ENCODE peak calls at places on chromosomes 1 and 21, in six cellular contexts. One of them, this sample, is unnamed.

GRCh38 chr1:108708726-108709660 is 3.7 kb upstream of the FNDC7 start:
- DNase-seq in cardiac muscle cell: no peak
- DNase-seq in fibroblast of the aortic adventitia: peak
- DNase-seq in mucosa of descending colon: no peak
- DNase-seq in HFF-Myc: no peak
- DNase-seq in Calu3: no peak
- DNase-seq in this sample: no peak

GRCh38 chr1:199545780-199546179 is 481.7 kb upstream of the NR5A2 start:
- DNase-seq in cardiac muscle cell: no peak
- DNase-seq in fibroblast of the aortic adventitia: no peak
- DNase-seq in mucosa of descending colon: no peak
- DNase-seq in HFF-Myc: no peak
- DNase-seq in Calu3: peak
- DNase-seq in this sample: no peak

GRCh38 chr1:145708063-145708462 is 895 bp upstream of the PDZK1 start:
- DNase-seq in cardiac muscle cell: no peak
- DNase-seq in fibroblast of the aortic adventitia: no peak
- DNase-seq in mucosa of descending colon: no peak
- DNase-seq in HFF-Myc: no peak
- DNase-seq in Calu3: no peak
- DNase-seq in this sample: no peak

GRCh38 chr1:50978144-50978851 is 8.3 kb downstream of the CDKN2C start:
- DNase-seq in cardiac muscle cell: peak
- DNase-seq in fibroblast of the aortic adventitia: peak
- DNase-seq in mucosa of descending colon: peak
- DNase-seq in HFF-Myc: no peak
- DNase-seq in Calu3: peak
- DNase-seq in this sample: peak

GRCh38 chr21:33767236-33767635 is 124.9 kb downstream of the ITSN1 start:
- DNase-seq in cardiac muscle cell: no peak
- DNase-seq in fibroblast of the aortic adventitia: peak
- DNase-seq in mucosa of descending colon: no peak
- DNase-seq in HFF-Myc: no peak
- DNase-seq in Calu3: no peak
- DNase-seq in this sample: no peak

GRCh38 chr1:180781718-180782117 is 131.0 kb upstream of the KIAA1614 start:
- DNase-seq in cardiac muscle cell: no peak
- DNase-seq in fibroblast of the aortic adventitia: no peak
- DNase-seq in mucosa of descending colon: no peak
- DNase-seq in HFF-Myc: no peak
- DNase-seq in Calu3: no peak
- DNase-seq in this sample: no peak

GRCh38 chr1:114319480-114319879 is 165.8 kb upstream of the SYT6 start:
- DNase-seq in cardiac muscle cell: no peak
- DNase-seq in fibroblast of the aortic adventitia: peak
- DNase-seq in mucosa of descending colon: no peak
- DNase-seq in HFF-Myc: no peak
- DNase-seq in Calu3: no peak
- DNase-seq in this sample: no peak

GRCh38 chr1:102699524-102699923 is 408.8 kb downstream of the COL11A1 start:
- DNase-seq in cardiac muscle cell: no peak
- DNase-seq in fibroblast of the aortic adventitia: no peak
- DNase-seq in mucosa of descending colon: no peak
- DNase-seq in HFF-Myc: no peak
- DNase-seq in Calu3: no peak
- DNase-seq in this sample: no peak

GRCh38 chr1:6965914-6966241 is 180.6 kb downstream of the CAMTA1 start:
- DNase-seq in cardiac muscle cell: no peak
- DNase-seq in fibroblast of the aortic adventitia: no peak
- DNase-seq in mucosa of descending colon: no peak
- DNase-seq in HFF-Myc: no peak
- DNase-seq in Calu3: no peak
- DNase-seq in this sample: no peak

GRCh38 chr21:45330075-45330781 is 42.5 kb upstream of the POFUT2 start:
- DNase-seq in cardiac muscle cell: no peak
- DNase-seq in fibroblast of the aortic adventitia: peak
- DNase-seq in mucosa of descending colon: peak
- DNase-seq in HFF-Myc: no peak
- DNase-seq in Calu3: peak
- DNase-seq in this sample: no peak

GRCh38 chr1:203536575-203536974 is 42.6 kb downstream of the OPTC start:
- DNase-seq in cardiac muscle cell: no peak
- DNase-seq in fibroblast of the aortic adventitia: peak
- DNase-seq in mucosa of descending colon: no peak
- DNase-seq in HFF-Myc: no peak
- DNase-seq in Calu3: no peak
- DNase-seq in this sample: no peak

GRCh38 chr1:207918016-207918415 is 7.1 kb upstream of the CD34 start:
- DNase-seq in cardiac muscle cell: no peak
- DNase-seq in fibroblast of the aortic adventitia: no peak
- DNase-seq in mucosa of descending colon: no peak
- DNase-seq in HFF-Myc: no peak
- DNase-seq in Calu3: no peak
- DNase-seq in this sample: no peak

GRCh38 chr1:49199564-49199963 is 422.9 kb upstream of the BEND5 start:
- DNase-seq in cardiac muscle cell: no peak
- DNase-seq in fibroblast of the aortic adventitia: no peak
- DNase-seq in mucosa of descending colon: no peak
- DNase-seq in HFF-Myc: no peak
- DNase-seq in Calu3: no peak
- DNase-seq in this sample: no peak

GRCh38 chr1:246677842-246678241 is 46.4 kb upstream of the SCCPDH start:
- DNase-seq in cardiac muscle cell: no peak
- DNase-seq in fibroblast of the aortic adventitia: no peak
- DNase-seq in mucosa of descending colon: no peak
- DNase-seq in HFF-Myc: no peak
- DNase-seq in Calu3: no peak
- DNase-seq in this sample: no peak

GRCh38 chr1:231236131-231236571 is 4.9 kb upstream of the GNPAT start:
- DNase-seq in cardiac muscle cell: no peak
- DNase-seq in fibroblast of the aortic adventitia: no peak
- DNase-seq in mucosa of descending colon: no peak
- DNase-seq in HFF-Myc: no peak
- DNase-seq in Calu3: no peak
- DNase-seq in this sample: no peak

GRCh38 chr1:60130703-60131102 is 57.1 kb upstream of the C1orf87 start:
- DNase-seq in cardiac muscle cell: no peak
- DNase-seq in fibroblast of the aortic adventitia: peak
- DNase-seq in mucosa of descending colon: no peak
- DNase-seq in HFF-Myc: no peak
- DNase-seq in Calu3: no peak
- DNase-seq in this sample: no peak

GRCh38 chr1:243890576-243890975 is 40.5 kb upstream of the AKT3 start:
- DNase-seq in cardiac muscle cell: no peak
- DNase-seq in fibroblast of the aortic adventitia: peak
- DNase-seq in mucosa of descending colon: no peak
- DNase-seq in HFF-Myc: peak
- DNase-seq in Calu3: no peak
- DNase-seq in this sample: no peak

GRCh38 chr1:206925116-206925736 is 3.5 kb upstream of the FCMR start:
- DNase-seq in cardiac muscle cell: no peak
- DNase-seq in fibroblast of the aortic adventitia: no peak
- DNase-seq in mucosa of descending colon: peak
- DNase-seq in HFF-Myc: no peak
- DNase-seq in Calu3: no peak
- DNase-seq in this sample: no peak

GRCh38 chr1:15326691-15327530 is 79.9 kb downstream of the FHAD1 start:
- DNase-seq in cardiac muscle cell: no peak
- DNase-seq in fibroblast of the aortic adventitia: peak
- DNase-seq in mucosa of descending colon: no peak
- DNase-seq in HFF-Myc: peak
- DNase-seq in Calu3: no peak
- DNase-seq in this sample: no peak

GRCh38 chr1:220813013-220813412 is 26.3 kb downstream of the MTARC1 start:
- DNase-seq in cardiac muscle cell: no peak
- DNase-seq in fibroblast of the aortic adventitia: no peak
- DNase-seq in mucosa of descending colon: no peak
- DNase-seq in HFF-Myc: no peak
- DNase-seq in Calu3: no peak
- DNase-seq in this sample: no peak

GRCh38 chr1:104136621-104137020 is 386.9 kb downstream of the AMY1C start:
- DNase-seq in cardiac muscle cell: no peak
- DNase-seq in fibroblast of the aortic adventitia: no peak
- DNase-seq in mucosa of descending colon: no peak
- DNase-seq in HFF-Myc: no peak
- DNase-seq in Calu3: no peak
- DNase-seq in this sample: no peak

GRCh38 chr1:36285450-36286101 is 20.6 kb upstream of the SH3D21 start:
- DNase-seq in cardiac muscle cell: peak
- DNase-seq in fibroblast of the aortic adventitia: peak
- DNase-seq in mucosa of descending colon: no peak
- DNase-seq in HFF-Myc: peak
- DNase-seq in Calu3: peak
- DNase-seq in this sample: peak

GRCh38 chr21:45280178-45280821 is 7.4 kb downstream of the POFUT2 start:
- DNase-seq in cardiac muscle cell: no peak
- DNase-seq in fibroblast of the aortic adventitia: no peak
- DNase-seq in mucosa of descending colon: no peak
- DNase-seq in HFF-Myc: no peak
- DNase-seq in Calu3: no peak
- DNase-seq in this sample: no peak

GRCh38 chr1:182381962-182382819 is 9.4 kb downstream of the GLUL start:
- DNase-seq in cardiac muscle cell: no peak
- DNase-seq in fibroblast of the aortic adventitia: no peak
- DNase-seq in mucosa of descending colon: no peak
- DNase-seq in HFF-Myc: no peak
- DNase-seq in Calu3: no peak
- DNase-seq in this sample: no peak

GRCh38 chr1:107557095-107557494 is 407.9 kb downstream of the VAV3 start:
- DNase-seq in cardiac muscle cell: no peak
- DNase-seq in fibroblast of the aortic adventitia: no peak
- DNase-seq in mucosa of descending colon: no peak
- DNase-seq in HFF-Myc: no peak
- DNase-seq in Calu3: no peak
- DNase-seq in this sample: no peak
- TF ChIP-seq CTCF in cardiac muscle cell: no peak
- TF ChIP-seq CTCF in fibroblast of the aortic adventitia: no peak
- TF ChIP-seq CTCF in mucosa of descending colon: no peak
- TF ChIP-seq CTCF in HFF-Myc: no peak
- TF ChIP-seq CTCF in Calu3: no peak
- TF ChIP-seq CTCF in this sample: no peak

GRCh38 chr21:39390212-39390765 is 41.4 kb upstream of the HMGN1 start:
- DNase-seq in cardiac muscle cell: peak
- DNase-seq in fibroblast of the aortic adventitia: no peak
- DNase-seq in mucosa of descending colon: no peak
- DNase-seq in HFF-Myc: no peak
- DNase-seq in Calu3: no peak
- DNase-seq in this sample: no peak

GRCh38 chr21:39387461-39388037 is 38.7 kb upstream of the HMGN1 start:
- DNase-seq in cardiac muscle cell: peak
- DNase-seq in fibroblast of the aortic adventitia: peak
- DNase-seq in mucosa of descending colon: peak
- DNase-seq in HFF-Myc: no peak
- DNase-seq in Calu3: peak
- DNase-seq in this sample: peak

GRCh38 chr21:39386899-39387298 is 38.0 kb upstream of the HMGN1 start:
- DNase-seq in cardiac muscle cell: no peak
- DNase-seq in fibroblast of the aortic adventitia: no peak
- DNase-seq in mucosa of descending colon: no peak
- DNase-seq in HFF-Myc: no peak
- DNase-seq in Calu3: no peak
- DNase-seq in this sample: no peak

GRCh38 chr21:39388038-39388810 is 39.3 kb upstream of the HMGN1 start:
- DNase-seq in cardiac muscle cell: peak
- DNase-seq in fibroblast of the aortic adventitia: peak
- DNase-seq in mucosa of descending colon: peak
- DNase-seq in HFF-Myc: no peak
- DNase-seq in Calu3: peak
- DNase-seq in this sample: peak

GRCh38 chr21:39388811-39389155 is 39.9 kb upstream of the HMGN1 start:
- DNase-seq in cardiac muscle cell: no peak
- DNase-seq in fibroblast of the aortic adventitia: no peak
- DNase-seq in mucosa of descending colon: no peak
- DNase-seq in HFF-Myc: no peak
- DNase-seq in Calu3: no peak
- DNase-seq in this sample: no peak
- TF ChIP-seq CTCF in cardiac muscle cell: no peak
- TF ChIP-seq CTCF in fibroblast of the aortic adventitia: no peak
- TF ChIP-seq CTCF in mucosa of descending colon: no peak
- TF ChIP-seq CTCF in HFF-Myc: no peak
- TF ChIP-seq CTCF in Calu3: no peak
- TF ChIP-seq CTCF in this sample: no peak

GRCh38 chr1:27727126-27727525 is 1.4 kb downstream of the FAM76A start:
- DNase-seq in cardiac muscle cell: no peak
- DNase-seq in fibroblast of the aortic adventitia: peak
- DNase-seq in mucosa of descending colon: no peak
- DNase-seq in HFF-Myc: no peak
- DNase-seq in Calu3: no peak
- DNase-seq in this sample: no peak

GRCh38 chr1:27724961-27725373 is 794 bp upstream of the FAM76A start:
- DNase-seq in cardiac muscle cell: no peak
- DNase-seq in fibroblast of the aortic adventitia: peak
- DNase-seq in mucosa of descending colon: peak
- DNase-seq in HFF-Myc: no peak
- DNase-seq in Calu3: peak
- DNase-seq in this sample: no peak

GRCh38 chr1:27726173-27726793 is 522 bp downstream of the FAM76A start:
- DNase-seq in cardiac muscle cell: peak
- DNase-seq in fibroblast of the aortic adventitia: peak
- DNase-seq in mucosa of descending colon: peak
- DNase-seq in HFF-Myc: no peak
- DNase-seq in Calu3: peak
- DNase-seq in this sample: peak

GRCh38 chr1:27725374-27726172 is at the start of gene FAM76A:
- DNase-seq in cardiac muscle cell: peak
- DNase-seq in fibroblast of the aortic adventitia: peak
- DNase-seq in mucosa of descending colon: peak
- DNase-seq in HFF-Myc: peak
- DNase-seq in Calu3: peak
- DNase-seq in this sample: peak
- TF ChIP-seq CTCF in cardiac muscle cell: peak
- TF ChIP-seq CTCF in fibroblast of the aortic adventitia: peak
- TF ChIP-seq CTCF in mucosa of descending colon: peak
- TF ChIP-seq CTCF in HFF-Myc: peak
- TF ChIP-seq CTCF in Calu3: peak
- TF ChIP-seq CTCF in this sample: peak

DNA sequence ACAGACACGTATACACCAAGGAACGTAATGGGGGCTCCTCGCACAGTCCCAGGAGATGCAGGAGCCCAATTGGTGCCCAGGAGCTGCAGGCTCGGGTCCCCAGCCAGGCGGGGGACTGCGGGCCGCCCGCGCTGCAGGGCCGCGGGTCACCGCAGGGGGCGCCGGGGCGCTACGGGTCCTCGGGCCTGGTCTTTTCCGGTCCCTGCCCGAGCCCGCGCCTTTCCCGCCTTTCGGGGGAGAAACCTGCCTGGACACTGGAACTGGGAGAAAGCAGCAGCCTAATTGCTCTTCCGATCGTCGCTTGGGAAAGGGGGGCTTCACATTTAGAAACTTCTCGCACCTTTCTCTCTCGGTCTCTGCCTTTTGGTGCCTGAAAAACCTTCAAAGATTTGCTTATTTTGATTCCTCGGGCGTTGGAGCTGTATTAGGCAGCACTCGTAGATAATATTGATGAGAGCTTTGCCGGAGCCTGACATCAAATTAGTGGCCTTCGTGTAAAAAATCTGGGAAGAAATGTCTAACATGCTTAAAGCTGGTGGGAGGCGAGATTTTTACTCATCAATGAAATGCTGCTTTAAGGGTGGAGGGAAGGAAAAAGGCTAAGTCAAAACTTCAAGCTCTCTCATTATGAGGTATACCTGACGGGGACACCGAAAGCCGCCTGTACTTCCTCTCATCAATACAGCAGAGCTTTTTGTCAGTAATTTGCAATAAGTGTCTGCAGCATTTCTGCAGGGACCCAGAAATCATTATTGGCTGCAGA is 12.6 kb upstream of the BARHL2 start:
- DNase-seq in cardiac muscle cell: peak
- DNase-seq in fibroblast of the aortic adventitia: no peak
- DNase-seq in mucosa of descending colon: no peak
- DNase-seq in HFF-Myc: no peak
- DNase-seq in Calu3: no peak
- DNase-seq in this sample: peak
- TF ChIP-seq CTCF in cardiac muscle cell: peak
- TF ChIP-seq CTCF in fibroblast of the aortic adventitia: no peak
- TF ChIP-seq CTCF in mucosa of descending colon: peak
- TF ChIP-seq CTCF in HFF-Myc: peak
- TF ChIP-seq CTCF in Calu3: no peak
- TF ChIP-seq CTCF in this sample: peak